ENCODE peak calls at places on chromosomes 12 and 14, in seven cellular contexts. C is GM12878, O is A549, L is HCT116, X is endothelial cell of umbilical vein, R is HepG2, N is K562. Y is an unnamed sample.

GRCh38 chr12:111451649-111452129 is 46.0 kb downstream of the SH2B3 start:
- DNase-seq in C (no peak), O (peak; percentile 56), L (peak; percentile 24), X (peak; percentile 68), R (peak; percentile 53), N (peak; percentile 36), Y (peak; percentile 80)

GRCh38 chr12:59374783-59375182 is 221.0 kb upstream of the SLC16A7 start:
- DNase-seq in C (no peak), O (no peak), L (no peak), X (no peak), R (no peak), N (no peak), Y (no peak)

GRCh38 chr12:96000858-96001257 is 4.7 kb upstream of the HAL start:
- DNase-seq in C (no peak), O (no peak), L (no peak), X (no peak), R (no peak), N (no peak), Y (no peak)

GRCh38 chr14:54465654-54466053 is 23.1 kb downstream of the GMFB start:
- DNase-seq in C (no peak), O (no peak), L (no peak), X (no peak), R (no peak), N (no peak), Y (no peak)

GRCh38 chr12:105967038-105967776 is 171.5 kb downstream of the NUAK1 start:
- DNase-seq in C (no peak), O (no peak), L (no peak), X (peak; percentile 18), R (no peak), N (no peak), Y (no peak)

GRCh38 chr12:12376636-12377448 is 20.0 kb downstream of the BORCS5 start:
- DNase-seq in C (peak; percentile 55), O (peak; percentile 87), L (peak; percentile 65), X (peak; percentile 73), R (peak; percentile 81), N (peak; percentile 50), Y (peak; percentile 78)

GRCh38 chr12:52203126-52203921 is 11.5 kb upstream of the KRT80 start:
- DNase-seq in C (no peak), O (peak; percentile 96), L (peak; percentile 56), X (no peak), R (peak; percentile 63), N (no peak), Y (peak; percentile 98)

GRCh38 chr12:42003031-42003430 is 141.6 kb downstream of the GXYLT1 start:
- DNase-seq in C (no peak), O (no peak), L (no peak), X (no peak), R (no peak), N (no peak), Y (no peak)

GRCh38 chr14:22388669-22389625 is 200.1 kb downstream of the DAD1 start:
- DNase-seq in C (no peak), O (no peak), L (no peak), X (no peak), R (peak; percentile 67), N (no peak), Y (peak; percentile 11)

GRCh38 chr12:13022737-13023370 is 21.3 kb upstream of the FAM234B start:
- DNase-seq in C (no peak), O (no peak), L (no peak), X (no peak), R (no peak), N (no peak), Y (no peak)

GRCh38 chr14:103155013-103155412 is 31.8 kb downstream of the TNFAIP2 start:
- DNase-seq in C (no peak), O (peak; percentile 89), L (peak; percentile 61), X (no peak), R (peak; percentile 69), N (no peak), Y (peak; percentile 45)

GRCh38 chr12:128817115-128818015 is 6.4 kb downstream of the SLC15A4 start:
- DNase-seq in C (peak; percentile 90), O (no peak), L (no peak), X (no peak), R (no peak), N (no peak), Y (no peak)

GRCh38 chr12:13008741-13009380 is 8.8 kb upstream of the HEBP1 start:
- DNase-seq in C (no peak), O (no peak), L (no peak), X (no peak), R (no peak), N (no peak), Y (no peak)

GRCh38 chr12:109653896-109654295 is 59.7 kb upstream of the FAM222A start:
- DNase-seq in C (no peak), O (no peak), L (no peak), X (no peak), R (no peak), N (no peak), Y (no peak)

GRCh38 chr14:36524220-36524837 is 4.3 kb upstream of the NKX2-1 start:
- DNase-seq in C (no peak), O (no peak), L (no peak), X (no peak), R (no peak), N (no peak), Y (no peak)

GRCh38 chr14:73633517-73634332 is 11.1 kb upstream of the DNAL1 start:
- DNase-seq in C (peak; percentile 48), O (peak; percentile 77), L (no peak), X (peak; percentile 71), R (peak; percentile 59), N (peak; percentile 43), Y (peak; percentile 60)

GRCh38 chr14:54696998-54697397 is 130.1 kb downstream of the SAMD4A start:
- DNase-seq in C (no peak), O (no peak), L (no peak), X (no peak), R (no peak), N (no peak), Y (no peak)

GRCh38 chr14:25055998-25056687 is 6.2 kb upstream of the STXBP6 start:
- DNase-seq in C (no peak), O (no peak), L (no peak), X (no peak), R (no peak), N (no peak), Y (no peak)

DNA sequence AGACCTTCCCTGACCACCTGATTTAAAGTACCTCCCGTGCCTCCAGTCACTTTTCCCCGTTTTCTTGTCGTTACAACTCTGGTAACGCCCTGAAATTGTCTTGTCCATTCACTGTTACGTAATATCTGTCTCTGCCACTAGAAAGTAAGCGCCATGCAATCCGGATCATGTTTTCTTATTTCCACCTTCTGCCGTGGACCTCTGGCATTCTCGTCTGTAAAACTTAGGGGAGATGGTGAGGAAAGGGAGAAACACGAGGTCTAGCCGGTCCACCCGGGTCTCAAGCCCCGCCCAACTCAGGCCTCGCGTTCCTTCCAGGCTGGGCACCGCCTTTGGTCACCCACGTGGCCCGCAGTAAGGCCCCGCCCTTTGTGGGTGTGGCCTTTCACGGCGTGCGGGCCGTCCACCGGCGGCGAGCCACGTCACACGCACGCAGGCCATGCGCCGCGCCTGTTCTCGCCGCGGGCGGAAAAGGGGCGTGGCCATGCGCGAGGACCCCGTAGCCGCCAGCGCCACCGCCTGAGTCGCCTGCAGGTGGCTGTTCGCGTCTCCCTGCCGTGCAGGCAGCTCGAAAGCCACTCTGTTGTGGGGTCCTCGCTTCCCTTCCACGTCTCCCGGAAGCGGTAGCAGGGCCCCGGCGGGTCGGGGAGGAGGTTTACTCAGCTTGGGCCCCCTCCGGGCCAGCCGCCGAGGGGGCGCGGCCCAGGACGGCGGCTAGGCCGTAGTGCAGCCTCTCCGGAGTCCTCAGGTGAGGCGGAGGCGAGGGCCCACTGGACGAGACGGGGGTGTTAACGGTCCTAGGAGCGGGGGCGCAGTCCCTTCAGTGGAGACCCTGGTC is at the start of gene GOLGA5:
- DNase-seq in C (peak; percentile 95), O (peak; percentile 99), L (peak; percentile 92), X (peak; percentile 99), R (peak; percentile 95), N (peak; percentile 85), Y (peak; percentile 98)
- TF ChIP-seq POLR2A in C (peak; percentile 90), O (peak; percentile 82), L (no peak), X (peak; percentile 85), R (peak; percentile 73), N (peak; percentile 76), Y (peak; percentile 75)

GRCh38 chr12:87116778-87117177 is 860.6 kb upstream of the MGAT4C start:
- DNase-seq in C (no peak), O (no peak), L (no peak), X (no peak), R (no peak), N (no peak), Y (no peak)
- TF ChIP-seq MAX in C (no peak), O (no peak), L (no peak), X (no peak), R (no peak), N (no peak), Y (no peak)

GRCh38 chr12:69906411-69907216 is 81.6 kb downstream of the MYRFL start:
- DNase-seq in C (peak; percentile 75), O (no peak), L (no peak), X (no peak), R (no peak), N (no peak), Y (no peak)
- TF ChIP-seq POLR2A in C (no peak), O (no peak), L (no peak), X (no peak), R (no peak), N (no peak), Y (no peak)

DNA sequence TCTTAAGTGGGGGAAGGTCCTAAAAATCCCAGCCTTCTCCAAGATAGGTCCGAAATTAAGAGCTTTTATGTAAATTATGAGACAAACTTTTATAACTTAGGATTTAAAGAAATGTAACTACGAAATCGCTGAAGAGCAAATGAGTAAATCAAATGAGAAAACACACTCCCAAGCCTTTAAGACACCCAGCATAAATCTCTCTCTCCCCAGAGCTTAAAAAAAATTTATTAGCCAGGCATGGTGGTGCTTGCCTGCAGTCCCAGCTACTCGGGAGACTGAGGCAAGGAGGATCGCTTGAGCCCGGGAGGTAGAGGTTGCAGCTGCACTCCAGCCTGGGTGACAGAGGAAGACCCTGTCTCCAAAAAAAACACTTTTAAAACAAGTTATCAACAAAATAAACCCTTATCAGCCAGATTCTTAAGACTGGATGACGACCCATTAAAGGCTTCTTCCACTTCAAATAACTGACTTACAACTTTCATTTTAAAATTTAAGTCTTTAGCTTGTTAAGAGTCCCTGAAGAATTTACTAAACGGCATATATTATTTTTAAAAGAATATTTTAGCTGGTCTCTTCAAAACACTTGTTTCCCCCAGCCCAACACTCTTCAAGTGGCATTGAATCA is 3.2 kb downstream of the PTGES3 start:
- DNase-seq in C (no peak), O (peak; percentile 25), L (no peak), X (peak; percentile 27), R (no peak), N (no peak), Y (peak; percentile 34)
- TF ChIP-seq MAX in C (no peak), O (no peak), L (no peak), X (no peak), R (no peak), N (no peak), Y (no peak)

GRCh38 chr12:68831272-68831671 is 23.3 kb downstream of the MDM2 start:
- DNase-seq in C (no peak), O (no peak), L (no peak), X (no peak), R (no peak), N (no peak), Y (peak; percentile 34)
- TF ChIP-seq POLR2A in C (peak; percentile 63), O (no peak), L (no peak), X (no peak), R (peak; percentile 19), N (no peak), Y (no peak)

GRCh38 chr12:88553941-88554658 is 26.2 kb downstream of the KITLG start:
- DNase-seq in C (no peak), O (peak; percentile 74), L (peak; percentile 49), X (peak; percentile 87), R (peak; percentile 62), N (no peak), Y (no peak)
- TF ChIP-seq MAX in C (no peak), O (no peak), L (peak; percentile 26), X (no peak), R (no peak), N (no peak), Y (no peak)

GRCh38 chr12:29380536-29381523 is at the start of gene ERGIC2:
- DNase-seq in C (peak; percentile 98), O (peak; percentile 99), L (peak; percentile 99), X (peak; percentile 98), R (peak; percentile 98), N (peak; percentile 92), Y (peak; percentile 100)
- TF ChIP-seq POLR2A in C (peak; percentile 62), O (peak; percentile 42), L (peak; percentile 68), X (peak; percentile 65), R (peak; percentile 78), N (peak; percentile 90), Y (peak; percentile 91)